ENCODE peak calls at places on chromosomes 1 and 21, in five cellular contexts. G, B, D, U and Q are unnamed samples.

GRCh38 chr1:8844421-8845063 is 27.1 kb upstream of the RERE start:
- DNase-seq in G (no peak), D (no peak), B (no peak), U (no peak), Q (no peak)

GRCh38 chr1:38152351-38153082 is 105.9 kb upstream of the POU3F1 start:
- DNase-seq in G (no peak), D (no peak), U (no peak), B (no peak), Q (no peak)

GRCh38 chr1:118898702-118899101 is 89.4 kb downstream of the TBX15 start:
- DNase-seq in B (no peak), G (no peak), D (no peak), U (no peak), Q (no peak)

GRCh38 chr1:84412316-84412942 is 14.1 kb downstream of the DNASE2B start:
- DNase-seq in B (no peak), G (no peak), U (no peak), D (no peak), Q (no peak)

GRCh38 chr1:206012086-206012859 is 9.1 kb upstream of the RAB7B start:
- DNase-seq in U (no peak), B (no peak), G (no peak), D (no peak), Q (no peak)

GRCh38 chr1:35442737-35443136 is 114.5 kb downstream of the KIAA0319L start:
- DNase-seq in D (peak; percentile 78), G (no peak), U (no peak), B (no peak), Q (no peak)

GRCh38 chr1:234135501-234135900 is 231.0 kb downstream of the SLC35F3 start:
- DNase-seq in B (no peak), G (no peak), D (no peak), U (no peak), Q (no peak)

GRCh38 chr1:17233675-17234074 is 15.2 kb upstream of the PADI3 start:
- DNase-seq in U (peak; percentile 84), B (peak; percentile 96), D (peak; percentile 67), G (no peak), Q (no peak)

GRCh38 chr1:20143734-20144565 is 4.8 kb downstream of the PLA2G2F start:
- DNase-seq in U (no peak), D (peak; percentile 11), B (no peak), G (no peak), Q (no peak)

GRCh38 chr21:42621166-42621827 is 32.1 kb upstream of the PDE9A start:
- DNase-seq in D (no peak), B (no peak), G (no peak), U (no peak), Q (no peak)

GRCh38 chr1:19365711-19366110 is 53.6 kb downstream of the SLC66A1 start:
- DNase-seq in U (no peak), G (no peak), B (no peak), D (no peak), Q (no peak)

GRCh38 chr1:168719306-168720111 is 9.5 kb downstream of the DPT start:
- DNase-seq in G (no peak), U (peak; percentile 68), B (peak; percentile 10), D (no peak), Q (no peak)

GRCh38 chr1:224613486-224613885 is 2.6 kb upstream of the CNIH3 start:
- DNase-seq in B (no peak), U (no peak), D (no peak), G (no peak), Q (no peak)

GRCh38 chr1:44170281-44170823 is 28.9 kb upstream of the KLF18 start:
- DNase-seq in D (no peak), B (no peak), U (no peak), G (no peak), Q (no peak)

GRCh38 chr1:173057984-173058383 is 7.2 kb upstream of the TNFSF18 start:
- DNase-seq in G (no peak), D (no peak), U (no peak), B (no peak), Q (no peak)

GRCh38 chr21:41429305-41429704 is 3.3 kb downstream of the MX1 start:
- DNase-seq in B (no peak), D (no peak), U (no peak), G (no peak), Q (no peak)

GRCh38 chr1:114208659-114209215 is 55.1 kb upstream of the SYT6 start:
- DNase-seq in U (no peak), B (no peak), D (no peak), G (no peak), Q (no peak)

GRCh38 chr1:1337793-1338147 is 6.7 kb downstream of the TAS1R3 start:
- DNase-seq in U (no peak), B (no peak), G (no peak), D (no peak), Q (no peak)

GRCh38 chr1:227910506-227910905 is 37.2 kb downstream of the WNT9A start:
- DNase-seq in D (no peak), U (no peak), B (no peak), G (no peak), Q (no peak)

GRCh38 chr21:34969431-34970036 is 79.6 kb downstream of the RUNX1 start:
- DNase-seq in U (no peak), B (no peak), G (no peak), D (no peak), Q (no peak)

GRCh38 chr1:193104496-193104905 is 713 bp downstream of the GLRX2 start:
- DNase-seq in D (peak; percentile 57), G (no peak), B (peak; percentile 72), U (peak; percentile 50), Q (peak; percentile 22)

GRCh38 chr21:32389337-32390015 is 3.3 kb downstream of the URB1 start:
- DNase-seq in G (no peak), U (no peak), D (no peak), B (no peak), Q (no peak)

GRCh38 chr1:101136739-101137138 is 100.1 kb upstream of the S1PR1 start:
- DNase-seq in D (no peak), G (no peak), U (no peak), B (no peak), Q (no peak)

GRCh38 chr1:214248294-214249082 is 32.5 kb upstream of the SMYD2 start:
- DNase-seq in U (no peak), D (no peak), G (no peak), B (no peak), Q (no peak)

GRCh38 chr1:206487970-206488369 is 17.7 kb downstream of the IKBKE start:
- DNase-seq in D (no peak), G (no peak), U (no peak), B (no peak), Q (no peak)

GRCh38 chr1:207049974-207050391 is 1.0 kb downstream of the YOD1 start:
- DNase-seq in G (no peak), U (no peak), D (no peak), B (peak; percentile 71), Q (no peak)

GRCh38 chr1:207890136-207890738 is 20.7 kb downstream of the CD34 start:
- DNase-seq in D (no peak), U (no peak), G (no peak), B (peak; percentile 54), Q (no peak)

GRCh38 chr21:40029888-40030287 is 162.7 kb downstream of the PCP4 start:
- DNase-seq in G (no peak), U (no peak), B (no peak), D (no peak), Q (no peak)

GRCh38 chr1:198577444-198577843 is 37.0 kb upstream of the ATP6V1G3 start:
- DNase-seq in B (no peak), G (no peak), D (no peak), U (no peak), Q (no peak)

GRCh38 chr1:66276229-66276628 is 257.7 kb upstream of the SGIP1 start:
- DNase-seq in U (no peak), D (no peak), G (no peak), B (no peak), Q (no peak)

GRCh38 chr1:20265243-20265642 is 25.4 kb upstream of the VWA5B1 start:
- DNase-seq in B (no peak), U (no peak), G (no peak), D (no peak), Q (no peak)

GRCh38 chr1:119829636-119830035 is 18.4 kb upstream of the REG4 start:
- DNase-seq in B (no peak), U (no peak), G (no peak), D (no peak), Q (no peak)

GRCh38 chr21:46555225-46555617 is 49.7 kb downstream of the S100B start:
- DNase-seq in D (no peak), U (no peak), G (no peak), B (no peak), Q (no peak)

GRCh38 chr1:202661136-202661845 is 49.0 kb downstream of the SYT2 start:
- DNase-seq in U (peak; percentile 53), B (peak; percentile 21), G (no peak), D (no peak), Q (peak; percentile 94)

GRCh38 chr1:47755368-47755990 is 241.7 kb downstream of the TRABD2B start:
- DNase-seq in U (peak; percentile 13), B (peak; percentile 27), D (no peak), G (no peak), Q (no peak)

GRCh38 chr21:46347791-46348381 is 23.9 kb downstream of the PCNT start:
- DNase-seq in B (peak; percentile 36), U (no peak), G (no peak), D (no peak), Q (no peak)

GRCh38 chr1:209620484-209620879 is 31.7 kb downstream of the LAMB3 start:
- DNase-seq in D (no peak), G (no peak), U (no peak), B (no peak), Q (no peak)

GRCh38 chr1:38326135-38326534 is 279.5 kb upstream of the POU3F1 start:
- DNase-seq in U (no peak), B (no peak), G (no peak), D (no peak), Q (no peak)